ENCODE peak calls at places on chromosomes 5 and 9, in eight cellular contexts. E is AG04450, Q is fibroblast of pulmonary artery, Y is neural crest cell, W is cardiac fibroblast, C is neural progenitor cell, B is GM13977, O is RWPE1. A is an unnamed sample.

GRCh38 chr5:8458038-8458383 is 589.1 kb downstream of the MTRR start:
- DNase-seq in O (peak), B (no peak), C (no peak), Q (peak), W (peak), E (no peak), Y (no peak), A (no peak)

GRCh38 chr5:82931110-82931509 is 146.1 kb downstream of the TMEM167A start:
- DNase-seq in Q (peak), C (no peak), W (peak), O (peak), Y (no peak), B (no peak), E (no peak), A (no peak)

GRCh38 chr5:54180616-54181015 is 129.8 kb downstream of the ARL15 start:
- DNase-seq in O (no peak), W (peak), B (no peak), E (no peak), C (peak), Q (peak), Y (peak), A (no peak)

GRCh38 chr5:53406630-53407316 is 73.7 kb upstream of the FST start:
- DNase-seq in Y (no peak), Q (peak), E (peak), W (peak), B (no peak), C (no peak), O (peak), A (peak)

GRCh38 chr5:105684799-105685198 is 1985.9 kb downstream of the EFNA5 start:
- DNase-seq in C (no peak), Y (no peak), W (no peak), E (no peak), Q (peak), O (no peak), B (no peak), A (no peak)

GRCh38 chr9:120336753-120337090 is 243.2 kb downstream of the CDK5RAP2 start:
- DNase-seq in O (no peak), Y (no peak), C (no peak), Q (no peak), W (no peak), B (no peak), E (no peak), A (no peak)

GRCh38 chr9:111232997-111233790 is 96.8 kb downstream of the OR2K2 start:
- DNase-seq in C (peak), Q (no peak), Y (no peak), B (no peak), E (no peak), W (peak), O (no peak), A (no peak)

GRCh38 chr9:93949694-93950449 is 5.3 kb downstream of the BARX1 start:
- DNase-seq in W (no peak), O (peak), C (peak), B (no peak), Y (no peak), Q (no peak), E (no peak), A (no peak)

GRCh38 chr9:131839281-131840084 is 99.6 kb upstream of the RAPGEF1 start:
- DNase-seq in Q (peak), C (no peak), O (peak), W (peak), Y (no peak), B (no peak), E (no peak), A (no peak)

GRCh38 chr5:102545175-102545574 is 46.4 kb upstream of the SLCO6A1 start:
- DNase-seq in E (no peak), Y (no peak), W (peak), O (no peak), B (no peak), C (peak), Q (peak), A (no peak)

GRCh38 chr9:123225374-123225813 is 43.0 kb downstream of the STRBP start:
- DNase-seq in C (peak), E (peak), W (peak), Q (peak), Y (no peak), O (peak), B (peak), A (peak)

GRCh38 chr9:89667730-89668129 is 62.9 kb downstream of the GADD45G start:
- DNase-seq in O (no peak), C (no peak), B (no peak), Q (no peak), E (no peak), W (no peak), Y (no peak), A (no peak)

GRCh38 chr5:153629027-153629426 is 138.6 kb downstream of the GRIA1 start:
- DNase-seq in W (peak), E (peak), B (no peak), O (peak), Q (peak), Y (peak), C (peak), A (peak)

GRCh38 chr5:80191991-80192398 is 63.9 kb downstream of the SERINC5 start:
- DNase-seq in O (no peak), Q (no peak), W (peak), Y (no peak), E (no peak), C (peak), B (no peak), A (no peak)

GRCh38 chr5:163963881-163964280 is 458.5 kb downstream of the MAT2B start:
- DNase-seq in Q (peak), W (no peak), C (no peak), E (no peak), Y (no peak), B (no peak), O (no peak), A (no peak)

GRCh38 chr5:89313804-89314588 is 431.0 kb upstream of the MEF2C start:
- DNase-seq in O (peak), W (peak), Y (no peak), C (no peak), Q (peak), B (peak), E (peak), A (peak)

GRCh38 chr9:4080889-4081548 is 218.8 kb downstream of the GLIS3 start:
- DNase-seq in C (peak), W (no peak), E (no peak), B (peak), Y (no peak), O (no peak), Q (no peak), A (no peak)

DNA sequence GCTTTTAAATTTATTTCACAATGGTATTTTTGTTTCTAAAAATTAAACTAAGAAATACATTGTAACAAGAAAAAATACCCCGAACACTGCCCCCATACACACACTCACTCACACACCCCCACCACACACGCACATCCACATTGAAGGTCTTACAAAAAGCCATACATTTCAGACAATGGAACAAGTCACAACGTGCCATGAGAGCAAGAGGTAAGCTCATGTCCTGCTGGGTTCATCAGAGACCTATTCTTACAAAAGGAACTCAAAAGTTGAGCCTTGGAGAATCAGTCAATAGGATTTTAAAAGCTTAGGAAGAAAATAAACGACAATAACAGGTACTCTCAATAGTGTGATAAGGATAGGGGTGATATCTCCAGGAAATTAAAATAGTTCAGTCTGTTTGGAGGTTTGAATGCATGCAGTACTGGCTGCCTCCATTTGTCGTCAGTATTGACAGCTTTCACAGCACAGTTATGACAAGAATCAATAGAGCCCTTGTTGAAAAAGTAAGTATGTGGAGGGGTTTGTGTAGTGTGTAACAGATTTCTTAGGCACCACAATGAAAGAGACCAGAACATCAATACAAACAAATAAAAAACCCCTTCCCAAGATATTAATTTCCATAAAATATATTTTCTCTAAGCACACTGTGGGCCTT is 1826.2 kb upstream of the CDH6 start:
- DNase-seq in Q (no peak), O (no peak), Y (peak), B (no peak), W (no peak), C (peak), E (no peak), A (no peak)
- TF ChIP-seq CTCF in Q (no peak), O (no peak), Y (peak), B (peak), W (no peak), C (peak), E (no peak), A (no peak)

GRCh38 chr9:126583134-126583760 is 30.5 kb upstream of the LMX1B start:
- DNase-seq in Y (no peak), B (no peak), Q (no peak), C (no peak), E (no peak), O (no peak), W (no peak), A (no peak)
- TF ChIP-seq CTCF in Y (no peak), B (no peak), Q (no peak), C (no peak), E (no peak), O (no peak), W (no peak), A (no peak)

GRCh38 chr5:172641359-172642045 is 439 bp downstream of the NEURL1B start:
- DNase-seq in O (no peak), W (no peak), Q (no peak), Y (peak), E (no peak), B (peak), C (peak), A (no peak)
- TF ChIP-seq CTCF in O (no peak), W (no peak), Q (no peak), Y (peak), E (peak), B (no peak), C (peak), A (no peak)

GRCh38 chr5:12793373-12793772 is 889.1 kb upstream of the CTNND2 start:
- DNase-seq in C (no peak), Y (no peak), W (no peak), O (no peak), Q (no peak), E (no peak), B (no peak), A (no peak)
- TF ChIP-seq CTCF in C (no peak), Y (no peak), W (no peak), O (no peak), Q (no peak), E (no peak), B (no peak), A (no peak)

DNA sequence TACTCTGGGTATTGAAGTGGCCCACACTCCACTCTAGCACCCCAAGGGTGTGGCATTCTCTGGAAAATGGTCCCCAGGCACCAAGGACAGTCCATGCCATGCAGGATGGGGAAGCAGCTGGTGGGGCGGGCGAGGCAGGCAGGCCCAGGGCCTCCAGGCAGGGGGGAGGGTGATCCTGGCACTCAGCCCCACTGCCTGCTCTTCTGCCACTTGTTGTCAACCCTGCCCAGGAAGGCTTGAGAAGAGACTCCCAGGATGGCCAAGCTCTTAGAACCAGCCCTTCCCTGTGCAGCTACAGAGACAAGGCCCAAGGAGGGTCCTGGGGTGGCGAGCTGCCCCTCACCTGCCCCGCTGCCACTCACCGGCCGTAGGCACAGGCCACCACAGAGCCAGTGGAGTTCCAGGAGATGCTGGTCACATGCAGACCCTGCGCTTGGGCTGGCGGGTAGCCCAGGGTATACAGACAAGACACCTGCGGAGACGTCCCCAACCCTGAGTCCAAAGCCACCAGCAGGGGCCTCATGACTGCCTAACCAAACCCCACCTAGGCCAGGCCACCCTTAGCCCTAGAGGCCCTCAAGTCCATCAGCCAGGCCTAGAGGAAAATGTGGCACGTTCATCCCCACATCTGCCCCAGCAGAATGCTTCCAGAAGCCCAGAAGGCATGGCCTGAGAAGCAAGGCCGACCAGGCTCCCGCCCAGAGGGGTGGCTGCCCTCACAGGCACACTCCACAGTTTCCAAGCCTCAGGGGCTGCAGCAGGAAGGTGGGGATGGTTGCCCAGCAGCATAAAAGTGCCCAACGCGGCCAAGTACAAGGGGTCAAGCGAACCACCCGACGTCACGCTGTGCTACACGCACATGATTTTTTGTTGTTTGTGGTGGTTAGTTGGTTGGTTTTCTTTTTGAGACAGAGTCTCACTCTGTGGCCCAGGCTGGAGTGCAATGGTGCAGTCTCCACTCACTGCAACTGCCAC is 19.8 kb downstream of the DYNC2I2 start:
- DNase-seq in W (no peak), B (peak), Q (no peak), E (no peak), Y (no peak), O (no peak), C (no peak), A (no peak)
- TF ChIP-seq CTCF in W (no peak), B (no peak), Q (no peak), E (no peak), Y (no peak), O (no peak), C (no peak), A (no peak)

GRCh38 chr5:148632978-148633377 is 21.3 kb downstream of the HTR4 start:
- DNase-seq in B (no peak), Q (no peak), W (no peak), C (no peak), E (no peak), O (no peak), Y (no peak), A (no peak)
- TF ChIP-seq CTCF in B (no peak), Q (no peak), W (no peak), C (no peak), E (no peak), O (no peak), Y (no peak), A (no peak)

DNA sequence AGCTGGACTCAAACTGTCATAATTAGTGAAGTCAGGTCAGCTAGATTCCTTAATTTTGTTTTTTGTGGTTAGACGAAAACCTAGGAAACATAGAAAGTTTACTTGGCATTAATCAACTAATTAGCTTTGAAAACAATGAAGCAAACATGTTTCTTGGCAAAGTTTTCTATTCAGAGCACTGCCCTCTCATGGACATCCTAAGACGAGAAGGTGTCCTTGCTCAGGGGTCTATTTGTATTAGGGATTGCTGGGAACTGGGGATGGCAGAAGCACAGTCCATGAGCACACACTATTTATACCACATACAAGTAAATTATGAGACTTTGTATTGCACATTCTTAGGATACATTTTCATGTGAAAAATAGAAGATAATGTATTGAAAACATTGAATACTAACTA is 49.7 kb downstream of the POC5 start:
- DNase-seq in B (no peak), Q (no peak), O (no peak), W (no peak), C (no peak), E (no peak), Y (no peak), A (no peak)
- TF ChIP-seq CTCF in B (no peak), Q (no peak), O (no peak), W (no peak), C (peak), E (no peak), Y (peak), A (peak)

GRCh38 chr9:135717410-135717809 is 15.4 kb downstream of the KCNT1 start:
- DNase-seq in W (no peak), E (no peak), Q (no peak), O (no peak), B (no peak), C (no peak), Y (no peak), A (no peak)
- TF ChIP-seq CTCF in W (no peak), E (no peak), Q (no peak), O (no peak), B (no peak), C (no peak), Y (no peak), A (no peak)

GRCh38 chr9:37939575-37940095 is 35.7 kb upstream of the SLC25A51 start:
- DNase-seq in Y (no peak), E (no peak), Q (peak), O (no peak), W (peak), C (no peak), B (no peak), A (no peak)

GRCh38 chr9:37938121-37938906 is 34.4 kb upstream of the SLC25A51 start:
- DNase-seq in W (peak), B (no peak), C (peak), Y (no peak), O (peak), Q (peak), E (peak), A (no peak)

GRCh38 chr9:37943329-37944265 is 39.7 kb upstream of the SLC25A51 start:
- DNase-seq in O (peak), W (peak), C (no peak), B (no peak), Y (no peak), E (peak), Q (peak), A (no peak)

GRCh38 chr9:37942616-37943328 is 38.8 kb upstream of the SLC25A51 start:
- DNase-seq in W (no peak), C (no peak), B (no peak), Q (no peak), E (no peak), Y (no peak), O (no peak), A (no peak)

DNA sequence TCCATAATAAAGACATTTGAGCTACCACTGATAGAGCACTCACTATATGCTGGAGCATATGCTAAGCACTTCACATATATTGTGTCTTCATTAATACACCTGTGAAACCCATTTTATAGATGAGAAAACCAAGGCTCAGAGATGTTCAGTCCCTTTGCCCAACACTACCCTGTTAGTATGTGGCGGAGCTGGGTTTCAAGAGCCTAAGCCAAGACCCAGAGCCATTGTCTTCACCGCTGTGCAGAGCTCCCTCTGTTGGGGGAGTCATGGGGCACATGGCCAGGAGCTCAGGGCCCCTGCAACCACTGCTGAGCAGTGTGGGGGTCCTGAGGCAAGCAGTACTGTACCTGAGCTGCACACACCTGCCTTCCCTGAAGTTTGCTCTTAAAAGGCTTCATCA is 37.3 kb upstream of the SLC25A51 start:
- DNase-seq in B (no peak), E (no peak), Q (no peak), W (no peak), O (no peak), Y (no peak), C (no peak), A (no peak)
- TF ChIP-seq CTCF in B (peak), E (no peak), Q (no peak), W (no peak), O (no peak), Y (no peak), C (peak), A (no peak)

A was measured in keratinocyte.